ENCODE peak calls at places on chromosomes 16 and 17, in ten cellular contexts. A, O, F, R, H, V, T, Y, X and L are unnamed samples.

GRCh38 chr17:73895157-73895556 is 250.9 kb upstream of the SDK2 start:
- DNase-seq in A (no peak), O (no peak), F (no peak), R (no peak), H (no peak), V (no peak), T (no peak), Y (no peak), X (no peak), L (no peak)

GRCh38 chr17:80927791-80928216 is 63.8 kb upstream of the CHMP6 start:
- DNase-seq in A (peak), O (no peak), F (peak), R (no peak), H (no peak), V (no peak), T (peak), Y (no peak), X (no peak), L (no peak)

GRCh38 chr17:80187090-80187489 is 17.3 kb downstream of the CARD14 start:
- DNase-seq in A (peak), O (no peak), F (no peak), R (no peak), H (no peak), V (no peak), T (no peak), Y (peak), X (no peak), L (no peak)

GRCh38 chr17:5901731-5902660 is 168.2 kb upstream of the WSCD1 start:
- DNase-seq in A (no peak), O (no peak), F (no peak), R (no peak), H (no peak), V (no peak), T (no peak), Y (no peak), X (no peak), L (no peak)

GRCh38 chr17:21029032-21029431 is 13.8 kb downstream of the USP22 start:
- DNase-seq in A (peak), O (peak), F (no peak), R (peak), H (no peak), V (no peak), T (no peak), Y (peak), X (peak), L (no peak)

GRCh38 chr17:57284984-57285646 is 28.8 kb downstream of the MSI2 start:
- DNase-seq in A (peak), O (no peak), F (peak), R (no peak), H (no peak), V (peak), T (no peak), Y (no peak), X (no peak), L (no peak)

GRCh38 chr16:5903153-5903552 is 805.6 kb upstream of the EEF2KMT start:
- DNase-seq in A (peak), O (no peak), F (no peak), R (no peak), H (no peak), V (no peak), T (no peak), Y (no peak), X (no peak), L (no peak)

GRCh38 chr17:21680366-21680765 is 12.0 kb upstream of the KCNJ18 start:
- DNase-seq in A (no peak), O (no peak), F (peak), R (peak), H (peak), V (no peak), T (no peak), Y (no peak), X (peak), L (no peak)

GRCh38 chr17:44007346-44008204 is 3.2 kb downstream of the NAGS start:
- DNase-seq in A (no peak), O (no peak), F (peak), R (no peak), H (no peak), V (no peak), T (no peak), Y (no peak), X (no peak), L (no peak)

DNA sequence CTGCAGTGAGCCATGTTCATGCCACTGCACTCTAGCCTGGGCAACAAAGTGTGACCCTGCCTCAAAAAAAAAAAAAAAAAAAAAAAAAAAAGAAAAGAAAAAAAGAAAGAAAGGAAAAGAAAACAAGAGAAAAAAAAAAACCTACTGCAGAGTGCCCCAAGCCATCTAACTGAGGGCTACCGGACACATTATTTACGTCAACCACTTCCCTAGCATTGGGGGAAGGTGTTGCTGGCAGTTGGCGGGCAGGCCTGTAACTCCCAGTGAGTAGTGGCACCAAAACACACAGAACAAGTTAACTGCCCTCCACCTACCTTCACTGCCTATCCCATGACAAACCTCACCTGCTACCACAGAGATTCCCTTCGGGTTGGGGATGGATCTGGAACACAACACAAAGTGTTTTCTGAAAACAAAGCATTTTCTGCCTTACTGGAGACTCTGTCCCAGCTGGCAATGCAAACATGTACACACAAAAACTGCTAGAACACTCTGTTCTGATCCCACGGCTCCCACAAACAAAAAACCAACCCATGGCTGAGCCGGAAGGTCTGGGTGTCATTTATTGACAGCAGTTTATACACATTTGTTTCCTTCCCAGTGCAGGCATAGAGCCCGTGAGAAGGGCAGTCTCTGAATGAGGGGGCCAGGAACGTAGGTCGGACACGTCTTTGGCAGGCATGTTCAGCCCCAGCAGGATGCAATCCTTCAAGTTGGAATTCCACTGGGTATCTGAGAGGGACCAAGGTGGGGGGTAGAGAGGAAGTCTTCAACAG is 11.0 kb downstream of the PHB1 start:
- DNase-seq in A (no peak), O (no peak), F (no peak), R (no peak), H (no peak), V (no peak), T (no peak), Y (no peak), X (no peak), L (peak)
- H3K27ac ChIP-seq in A (no peak), O (no peak), F (no peak), R (no peak), H (peak), V (no peak), T (no peak), Y (no peak), X (no peak), L (peak)

DNA sequence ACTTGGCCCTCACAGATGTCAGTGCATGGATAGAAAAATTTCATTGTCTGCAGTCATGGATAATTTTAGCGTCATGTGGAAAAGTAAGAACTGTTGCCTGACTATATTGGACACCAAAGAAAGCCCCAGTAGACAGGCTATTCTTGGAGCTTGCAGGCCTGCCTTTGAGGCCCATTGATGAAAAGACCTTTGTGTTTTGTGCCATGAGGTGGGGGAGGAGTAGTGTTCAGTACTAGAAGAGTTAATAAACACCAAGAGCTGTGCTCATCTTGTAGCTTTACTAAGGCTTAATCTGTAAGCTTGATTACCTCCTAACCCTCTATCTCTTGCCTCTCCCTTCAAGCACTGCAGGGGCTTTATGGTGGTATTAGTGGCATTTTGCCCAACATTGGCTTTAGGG is 220.3 kb upstream of the TBX2 start:
- DNase-seq in A (no peak), O (no peak), F (no peak), R (no peak), H (no peak), V (no peak), T (no peak), Y (no peak), X (no peak), L (peak)
- H3K27ac ChIP-seq in A (no peak), O (no peak), F (no peak), R (no peak), H (no peak), V (no peak), T (no peak), Y (no peak), X (no peak), L (no peak)

GRCh38 chr16:1466054-1466453 is 8.8 kb downstream of the CLCN7 start:
- DNase-seq in A (no peak), O (no peak), F (no peak), R (no peak), H (no peak), V (no peak), T (no peak), Y (no peak), X (no peak), L (no peak)

GRCh38 chr16:1466968-1467521 is 7.8 kb downstream of the CLCN7 start:
- DNase-seq in A (no peak), O (no peak), F (no peak), R (no peak), H (no peak), V (no peak), T (no peak), Y (peak), X (no peak), L (no peak)

GRCh38 chr16:1470543-1471251 is 4.1 kb downstream of the CLCN7 start:
- DNase-seq in A (peak), O (no peak), F (no peak), R (no peak), H (no peak), V (no peak), T (peak), Y (no peak), X (no peak), L (no peak)

GRCh38 chr16:1469693-1470201 is 5.1 kb downstream of the CLCN7 start:
- DNase-seq in A (no peak), O (no peak), F (no peak), R (no peak), H (no peak), V (no peak), T (no peak), Y (no peak), X (no peak), L (no peak)

GRCh38 chr16:1468456-1468855 is 6.4 kb downstream of the CLCN7 start:
- DNase-seq in A (no peak), O (no peak), F (no peak), R (no peak), H (no peak), V (no peak), T (no peak), Y (no peak), X (no peak), L (no peak)
- H3K27ac ChIP-seq in A (no peak), O (no peak), F (no peak), R (no peak), H (peak), V (no peak), T (no peak), Y (no peak), X (no peak), L (no peak)

DNA sequence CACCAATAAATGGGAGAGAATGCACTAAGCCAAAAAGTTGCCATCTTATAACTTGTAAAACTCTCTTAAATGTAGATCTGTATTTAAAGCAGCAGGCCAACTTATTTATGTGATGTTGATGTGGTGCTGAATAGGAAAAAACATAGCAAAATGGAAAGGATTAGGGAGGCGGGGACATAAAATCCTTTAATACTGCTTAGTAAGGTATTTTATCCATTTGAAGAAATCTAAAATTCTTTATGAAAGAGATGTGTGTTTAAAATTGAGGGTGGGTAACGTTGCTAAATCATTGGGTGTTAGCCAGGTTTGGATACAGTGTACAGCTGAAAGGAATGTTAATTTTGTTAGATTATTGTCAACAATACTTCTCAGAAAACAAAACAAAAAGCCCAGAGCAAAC is 14.3 kb downstream of the SNTB2 start:
- DNase-seq in A (no peak), O (no peak), F (no peak), R (no peak), H (no peak), V (no peak), T (no peak), Y (no peak), X (no peak), L (no peak)
- H3K27ac ChIP-seq in A (no peak), O (peak), F (no peak), R (no peak), H (peak), V (no peak), T (no peak), Y (no peak), X (no peak), L (no peak)